ENCODE peak calls at places on chromosomes 12 and 14, in five cellular contexts. E is RPMI7951, O is activated T-cell treated with anti-CD3 and anti-CD28 coated beads for 48 hours, Z is cerebellar nuclear complex, G is SHP77. I is an unnamed sample.

GRCh38 chr12:117580718-117581062 is 219.3 kb upstream of the NOS1 start:
- DNase-seq in Z (peak; percentile 46), E (peak; percentile 62), O (no peak), G (no peak), I (no peak)

GRCh38 chr14:93207468-93208308 is 632 bp downstream of the UBR7 start:
- DNase-seq in Z (no peak), G (peak; percentile 47), E (peak; percentile 59), O (no peak), I (no peak)

GRCh38 chr14:105386581-105387529 is 11.5 kb upstream of the TEX22 start:
- DNase-seq in Z (no peak), O (no peak), G (no peak), E (no peak), I (no peak)

GRCh38 chr12:77218278-77218677 is 152.9 kb upstream of the E2F7 start:
- DNase-seq in E (peak; percentile 61), G (peak; percentile 5), O (no peak), Z (no peak), I (peak; percentile 16)

GRCh38 chr14:44833376-44833775 is 128.4 kb downstream of the KLHL28 start:
- DNase-seq in G (no peak), O (no peak), E (peak; percentile 11), Z (no peak), I (no peak)

GRCh38 chr14:92785601-92786426 is 8.3 kb upstream of the GOLGA5 start:
- DNase-seq in G (no peak), E (peak; percentile 90), O (no peak), Z (no peak), I (no peak)

GRCh38 chr12:127760996-127761395 is 506.0 kb upstream of the TMEM132C start:
- DNase-seq in O (no peak), G (no peak), Z (no peak), E (no peak), I (no peak)

GRCh38 chr14:105120056-105120455 is 48.5 kb downstream of the JAG2 start:
- DNase-seq in O (no peak), Z (no peak), G (no peak), E (no peak), I (no peak)

GRCh38 chr14:54650331-54651017 is 83.5 kb downstream of the SAMD4A start:
- DNase-seq in Z (no peak), G (no peak), O (no peak), E (peak; percentile 81), I (no peak)

GRCh38 chr12:47348206-47348605 is 268.4 kb upstream of the AMIGO2 start:
- DNase-seq in Z (no peak), E (no peak), G (no peak), O (no peak), I (no peak)

GRCh38 chr14:21084396-21084795 is 14.1 kb downstream of the ZNF219 start:
- DNase-seq in E (no peak), O (no peak), G (no peak), Z (no peak), I (no peak)

GRCh38 chr12:96233941-96234461 is 39.8 kb downstream of the ELK3 start:
- DNase-seq in G (no peak), Z (peak; percentile 98), E (peak; percentile 39), O (no peak), I (no peak)

I was measured in NCI-H510A.